ENCODE peak calls at places on chromosomes 4 and X, in five cellular contexts. D is choroid plexus epithelial cell; A is stimulated activated CD4-positive, alpha-beta T cell treated with anti-CD3 and anti-CD28 coated beads, Interleukin-2, amount 100 ng/mL, for 48 hours; X is PC-3; L is globus pallidus. N is an unnamed sample.

GRCh38 chrX:46840946-46841740 is 4.3 kb downstream of the RP2 start:
- DNase-seq in X (no peak), D (no peak), L (peak), A (no peak), N (no peak)

GRCh38 chrX:70826715-70827114 is 81.8 kb downstream of the TEX11 start:
- DNase-seq in D (no peak), L (peak), A (no peak), X (no peak), N (no peak)

GRCh38 chrX:1555370-1555769 is 18.4 kb upstream of the P2RY8 start:
- DNase-seq in L (no peak), A (no peak), X (no peak), D (no peak), N (no peak)

GRCh38 chr4:158253350-158253980 is 43.2 kb downstream of the TMEM144 start:
- DNase-seq in D (peak), A (peak), L (peak), X (peak), N (no peak)

GRCh38 chrX:23012162-23012561 is 12.4 kb downstream of the DDX53 start:
- DNase-seq in A (no peak), X (no peak), L (no peak), D (no peak), N (no peak)

GRCh38 chr4:189177130-189177529 is 763.5 kb upstream of the FRG1 start:
- DNase-seq in A (no peak), D (no peak), X (peak), L (no peak), N (no peak)

GRCh38 chrX:142156567-142156966 is 48.5 kb downstream of the MAGEC2 start:
- DNase-seq in X (no peak), D (no peak), A (no peak), L (no peak), N (no peak)

GRCh38 chr4:39450618-39451017 is 8.1 kb downstream of the RPL9 start:
- DNase-seq in A (no peak), D (no peak), L (no peak), X (no peak), N (no peak)

GRCh38 chrX:28586891-28587635 is at the start of gene IL1RAPL1:
- DNase-seq in X (peak), A (no peak), D (peak), L (peak), N (no peak)

N was measured in effector CD8-positive, alpha-beta T cell.